ENCODE peak calls at places on chromosomes 12 and 14, in four cellular contexts. F is gastrocnemius medialis, H is endothelial cell, T is GM06990. B is an unnamed sample.

GRCh38 chr12:46608431-46609280 is 217.1 kb downstream of the SLC38A4 start:
- DNase-seq in T (no peak), F (no peak), H (no peak), B (no peak)

GRCh38 chr12:124928912-124929530 is 14.6 kb upstream of the UBC start:
- DNase-seq in F (no peak), T (no peak), H (no peak), B (no peak)

GRCh38 chr12:116442304-116442703 is 116.9 kb upstream of the MAP1LC3B2 start:
- DNase-seq in T (no peak), F (no peak), H (no peak), B (no peak)

GRCh38 chr12:124445121-124445718 is 122.2 kb downstream of the NCOR2 start:
- DNase-seq in T (no peak), F (no peak), H (no peak), B (no peak)

GRCh38 chr14:102683399-102684275 is 91.2 kb downstream of the RCOR1 start:
- DNase-seq in F (no peak), H (no peak), T (no peak), B (no peak)

GRCh38 chr12:71070416-71071155 is 87.2 kb downstream of the TSPAN8 start:
- DNase-seq in H (no peak), F (no peak), T (no peak), B (no peak)

GRCh38 chr14:62718629-62719028 is 326.6 kb downstream of the KCNH5 start:
- DNase-seq in H (no peak), F (no peak), T (no peak), B (no peak)

GRCh38 chr12:123064356-123064755 is 83.9 kb downstream of the ARL6IP4 start:
- DNase-seq in T (no peak), F (peak; percentile 74), H (no peak), B (no peak)

GRCh38 chr14:89198544-89199329 is 218.3 kb downstream of the FOXN3 start:
- DNase-seq in T (no peak), F (no peak), H (no peak), B (no peak)

DNA sequence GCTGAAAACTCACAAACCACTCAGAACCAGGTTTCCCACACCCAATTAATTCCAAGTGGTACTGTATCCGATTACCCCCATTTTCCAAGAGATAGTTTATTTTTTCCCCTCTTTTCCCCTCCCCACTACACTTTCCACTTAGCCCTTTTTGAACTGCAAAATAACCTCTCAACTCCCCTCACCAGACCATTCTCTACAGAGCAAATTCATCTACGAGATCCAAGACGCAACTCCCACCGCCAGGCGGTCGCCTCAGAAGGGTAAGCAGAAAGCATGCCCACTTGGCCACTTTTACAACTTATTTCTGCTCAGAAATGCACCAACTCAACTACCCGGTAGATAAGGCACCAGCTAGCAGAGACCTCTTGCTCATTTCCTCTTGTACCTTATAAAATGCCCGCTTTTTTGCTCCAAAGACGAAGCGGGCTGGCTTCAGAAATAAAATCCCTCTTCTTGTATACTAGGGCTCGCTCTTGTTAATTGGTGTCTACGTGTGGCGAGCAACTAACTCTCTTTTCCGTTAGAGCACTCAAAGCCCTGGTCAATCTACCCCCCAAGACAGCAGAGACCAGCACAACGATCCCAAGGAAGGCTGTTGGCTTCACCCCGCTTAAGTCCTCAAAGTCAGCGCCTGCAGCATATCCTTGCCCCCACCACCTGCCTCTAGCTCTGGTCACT is 910 bp upstream of the SRP54 start:
- DNase-seq in H (peak; percentile 52), F (no peak), T (no peak), B (no peak)
- TF ChIP-seq CTCF in H (peak; percentile 18), F (no peak), T (peak; percentile 6), B (peak; percentile 3)

GRCh38 chr12:69779928-69780327 is 41.3 kb downstream of the RAB3IP start:
- DNase-seq in H (peak; percentile 60), T (no peak), F (no peak), B (peak; percentile 29)
- TF ChIP-seq CTCF in H (no peak), T (peak; percentile 28), F (no peak), B (no peak)

GRCh38 chr12:5154091-5154490 is 110.4 kb downstream of the KCNA5 start:
- DNase-seq in F (no peak), H (no peak), T (no peak), B (no peak)
- TF ChIP-seq CTCF in F (no peak), H (no peak), T (no peak), B (no peak)

GRCh38 chr14:34365309-34365915 is 96.6 kb downstream of the SPTSSA start:
- DNase-seq in T (no peak), F (no peak), H (no peak), B (no peak)
- TF ChIP-seq CTCF in T (peak; percentile 20), F (no peak), H (no peak), B (peak; percentile 8)

DNA sequence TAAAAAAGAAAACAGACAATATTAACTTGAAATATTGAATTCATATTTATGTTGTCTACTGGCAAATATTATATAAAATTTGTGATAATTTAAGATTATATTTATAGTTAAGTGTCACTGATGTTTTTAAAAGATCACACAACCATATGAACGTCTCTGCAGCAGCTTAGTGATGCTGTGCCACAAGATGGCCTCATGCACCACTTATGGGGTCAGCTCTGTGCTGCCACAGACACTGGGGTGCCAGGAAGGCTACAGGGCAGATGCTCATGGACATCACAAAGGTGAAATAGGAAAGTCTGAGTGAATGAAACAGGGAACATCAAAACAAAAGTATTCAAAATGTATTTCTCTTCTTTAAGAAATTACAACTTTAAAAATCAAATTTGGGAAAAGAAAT is 13.1 kb downstream of the ATXN3 start:
- DNase-seq in F (no peak), T (no peak), H (no peak), B (no peak)
- TF ChIP-seq CTCF in F (no peak), T (peak; percentile 37), H (no peak), B (peak; percentile 37)

GRCh38 chr14:96002511-96002884 is 36.7 kb upstream of the C14orf132 start:
- DNase-seq in T (no peak), H (no peak), F (no peak), B (no peak)
- TF ChIP-seq CTCF in T (no peak), H (no peak), F (no peak), B (no peak)